ENCODE peak calls at places on chromosomes 11 and 22, in four cellular contexts. One of them, this sample, is unnamed. For H3K9me3, the result is how much of the 10 kb centered on the place peaks cover.

GRCh38 chr11:47257518-47258316 is at the start of gene NR1H3:
- DNase-seq in tibial artery: peak
- DNase-seq in mammary epithelial cell: peak
- DNase-seq in upper lobe of right lung: peak
- DNase-seq in this sample: no peak

GRCh38 chr22:17888439-17888838 is 114.2 kb upstream of the BID start:
- DNase-seq in mammary epithelial cell: no peak
- DNase-seq in tibial artery: no peak
- DNase-seq in upper lobe of right lung: no peak
- DNase-seq in this sample: no peak

GRCh38 chr11:67998150-67999045 is 5.5 kb downstream of the UNC93B1 start:
- DNase-seq in upper lobe of right lung: peak
- DNase-seq in mammary epithelial cell: no peak
- DNase-seq in tibial artery: no peak
- DNase-seq in this sample: no peak

GRCh38 chr11:131612576-131612975 is 242.2 kb downstream of the NTM start:
- DNase-seq in tibial artery: no peak
- DNase-seq in upper lobe of right lung: no peak
- DNase-seq in mammary epithelial cell: no peak
- DNase-seq in this sample: no peak

GRCh38 chr11:110529043-110529442 is 99.3 kb downstream of the FDX1 start:
- DNase-seq in tibial artery: no peak
- DNase-seq in mammary epithelial cell: no peak
- DNase-seq in upper lobe of right lung: no peak
- DNase-seq in this sample: no peak

GRCh38 chr11:2890466-2891241 is 5.1 kb upstream of the CDKN1C start:
- DNase-seq in tibial artery: no peak
- DNase-seq in mammary epithelial cell: no peak
- DNase-seq in upper lobe of right lung: peak
- DNase-seq in this sample: no peak

GRCh38 chr11:47711225-47711624 is 3.9 kb downstream of the AGBL2 start:
- DNase-seq in tibial artery: no peak
- DNase-seq in mammary epithelial cell: no peak
- DNase-seq in upper lobe of right lung: no peak
- DNase-seq in this sample: no peak

GRCh38 chr11:110433393-110434333 is 3.9 kb downstream of the FDX1 start:
- DNase-seq in tibial artery: no peak
- DNase-seq in mammary epithelial cell: peak
- DNase-seq in upper lobe of right lung: no peak
- DNase-seq in this sample: no peak

GRCh38 chr11:62540804-62541671 is 5.6 kb downstream of the AHNAK start:
- DNase-seq in upper lobe of right lung: no peak
- DNase-seq in tibial artery: peak
- DNase-seq in mammary epithelial cell: no peak
- DNase-seq in this sample: no peak

GRCh38 chr22:41517172-41518047 is 26.9 kb downstream of the POLR3H start:
- DNase-seq in tibial artery: peak
- DNase-seq in mammary epithelial cell: peak
- DNase-seq in upper lobe of right lung: no peak
- DNase-seq in this sample: no peak

GRCh38 chr11:73752216-73752867 is 8.5 kb downstream of the RAB6A start:
- DNase-seq in upper lobe of right lung: peak
- DNase-seq in tibial artery: no peak
- DNase-seq in mammary epithelial cell: peak
- DNase-seq in this sample: no peak

GRCh38 chr11:19499999-19500398 is 212.6 kb upstream of the NAV2 start:
- DNase-seq in mammary epithelial cell: no peak
- DNase-seq in tibial artery: no peak
- DNase-seq in upper lobe of right lung: no peak
- DNase-seq in this sample: no peak

GRCh38 chr22:17120281-17120680 is 879 bp downstream of the TMEM121B start:
- DNase-seq in upper lobe of right lung: peak
- DNase-seq in tibial artery: no peak
- DNase-seq in mammary epithelial cell: peak
- DNase-seq in this sample: peak

GRCh38 chr11:124285610-124286344 is 28.0 kb downstream of the OR8D1 start:
- DNase-seq in upper lobe of right lung: no peak
- DNase-seq in mammary epithelial cell: peak
- DNase-seq in tibial artery: no peak
- DNase-seq in this sample: no peak

GRCh38 chr11:57306156-57306876 is 18.4 kb downstream of the TNKS1BP1 start:
- DNase-seq in upper lobe of right lung: no peak
- DNase-seq in tibial artery: no peak
- DNase-seq in mammary epithelial cell: no peak
- DNase-seq in this sample: no peak

GRCh38 chr11:115471367-115471766 is 32.8 kb downstream of the CADM1 start:
- DNase-seq in tibial artery: no peak
- DNase-seq in mammary epithelial cell: no peak
- DNase-seq in upper lobe of right lung: no peak
- DNase-seq in this sample: no peak

GRCh38 chr11:32081901-32082300 is 9.0 kb upstream of the RCN1 start:
- DNase-seq in tibial artery: no peak
- DNase-seq in upper lobe of right lung: no peak
- DNase-seq in mammary epithelial cell: no peak
- DNase-seq in this sample: no peak

GRCh38 chr11:86672007-86672621 is at the start of gene ME3:
- DNase-seq in mammary epithelial cell: no peak
- DNase-seq in tibial artery: peak
- DNase-seq in upper lobe of right lung: peak
- DNase-seq in this sample: peak

GRCh38 chr22:29028468-29028867 is 33.2 kb downstream of the C22orf31 start:
- DNase-seq in tibial artery: no peak
- DNase-seq in mammary epithelial cell: no peak
- DNase-seq in upper lobe of right lung: no peak
- DNase-seq in this sample: no peak

GRCh38 chr11:70711911-70712185 is 313.5 kb downstream of the CTTN start:
- DNase-seq in upper lobe of right lung: peak
- DNase-seq in mammary epithelial cell: no peak
- DNase-seq in tibial artery: no peak
- DNase-seq in this sample: no peak

GRCh38 chr22:19233189-19233661 is 54.7 kb upstream of the SLC25A1 start:
- DNase-seq in tibial artery: no peak
- DNase-seq in upper lobe of right lung: no peak
- DNase-seq in mammary epithelial cell: no peak
- DNase-seq in this sample: no peak

GRCh38 chr11:44814881-44815592 is 88.3 kb downstream of the TSPAN18 start:
- DNase-seq in mammary epithelial cell: no peak
- DNase-seq in tibial artery: no peak
- DNase-seq in upper lobe of right lung: peak
- DNase-seq in this sample: no peak

GRCh38 chr11:69874984-69875673 is 55.9 kb upstream of the FGF3 start:
- DNase-seq in tibial artery: peak
- DNase-seq in mammary epithelial cell: no peak
- DNase-seq in upper lobe of right lung: peak
- DNase-seq in this sample: no peak

GRCh38 chr22:31289335-31289734 is 3.0 kb downstream of the PIK3IP1 start:
- DNase-seq in upper lobe of right lung: no peak
- DNase-seq in tibial artery: no peak
- DNase-seq in mammary epithelial cell: no peak
- DNase-seq in this sample: no peak

GRCh38 chr11:127182586-127183203 is 182.1 kb upstream of the KIRREL3 start:
- DNase-seq in tibial artery: no peak
- DNase-seq in upper lobe of right lung: no peak
- DNase-seq in mammary epithelial cell: no peak
- DNase-seq in this sample: no peak

GRCh38 chr22:28142361-28142801 is 223.3 kb upstream of the PITPNB start:
- DNase-seq in upper lobe of right lung: no peak
- DNase-seq in tibial artery: no peak
- DNase-seq in mammary epithelial cell: peak
- DNase-seq in this sample: no peak

DNA sequence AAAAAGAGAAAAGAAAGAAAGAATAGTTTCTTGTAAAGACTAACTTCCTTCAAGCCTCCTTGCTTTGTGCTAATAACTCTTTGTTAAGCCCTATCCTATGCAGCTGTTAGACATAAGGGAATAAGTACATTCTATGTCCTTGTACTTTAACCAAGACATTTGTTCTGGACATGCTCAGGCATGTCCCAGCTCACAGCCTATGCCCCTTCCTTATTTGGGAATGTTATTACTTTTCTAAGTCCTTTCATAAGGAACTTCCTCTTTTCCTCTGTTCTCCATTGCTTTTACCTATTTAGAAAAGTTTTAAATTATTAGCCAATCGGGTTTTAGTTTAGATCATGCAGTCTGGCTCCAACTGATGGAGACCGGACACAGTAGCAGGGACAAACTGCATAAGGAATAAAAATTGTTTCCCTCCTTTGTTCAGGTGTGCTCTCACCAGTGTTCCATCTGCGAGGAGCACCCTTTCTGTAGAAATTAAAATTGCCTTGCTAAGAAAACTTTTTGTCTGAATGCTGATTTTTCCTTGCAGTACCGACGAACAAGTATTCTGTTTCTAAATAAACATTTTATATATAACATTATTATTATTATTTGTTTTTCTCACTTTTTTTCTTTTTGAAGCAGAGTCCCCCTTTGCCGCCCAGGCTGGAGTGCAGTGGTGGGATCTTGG is 21.6 kb upstream of the SPINDOC start:
- DNase-seq in tibial artery: no peak
- DNase-seq in upper lobe of right lung: no peak
- DNase-seq in mammary epithelial cell: no peak
- DNase-seq in this sample: no peak
- H3K9me3 ChIP-seq in tibial artery: under half
- H3K9me3 ChIP-seq in upper lobe of right lung: under half
- H3K9me3 ChIP-seq in mammary epithelial cell: under half
- H3K9me3 ChIP-seq in this sample: under half

DNA sequence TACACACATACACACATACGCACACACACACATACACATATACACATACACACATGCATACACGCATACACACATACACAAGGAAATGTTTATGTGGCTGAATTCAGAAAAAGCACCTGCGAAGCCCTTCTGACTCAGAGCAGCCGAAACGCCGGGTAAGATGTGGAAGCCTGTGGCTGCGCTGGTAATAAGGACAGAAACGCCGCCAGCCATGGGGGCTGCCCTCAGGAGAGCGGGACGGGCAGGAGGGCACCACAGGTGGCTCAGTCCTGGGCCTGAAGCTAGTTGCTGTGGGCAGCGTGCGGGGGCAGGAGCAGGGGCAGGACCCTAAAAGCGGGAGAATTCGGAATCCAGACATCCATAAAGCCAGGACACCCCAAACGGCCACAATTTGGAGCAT is 378.3 kb downstream of the BRD1 start:
- DNase-seq in upper lobe of right lung: no peak
- DNase-seq in mammary epithelial cell: no peak
- DNase-seq in tibial artery: no peak
- DNase-seq in this sample: no peak
- H3K9me3 ChIP-seq in upper lobe of right lung: under half
- H3K9me3 ChIP-seq in mammary epithelial cell: under half
- H3K9me3 ChIP-seq in tibial artery: under half
- H3K9me3 ChIP-seq in this sample: under half

GRCh38 chr11:37512156-37512780 is 914.2 kb upstream of the RAG2 start:
- DNase-seq in tibial artery: no peak
- DNase-seq in mammary epithelial cell: no peak
- DNase-seq in upper lobe of right lung: no peak
- DNase-seq in this sample: no peak
- H3K9me3 ChIP-seq in tibial artery: under half
- H3K9me3 ChIP-seq in mammary epithelial cell: under half
- H3K9me3 ChIP-seq in upper lobe of right lung: under half
- H3K9me3 ChIP-seq in this sample: under half

GRCh38 chr22:48517039-48518030 is 1310.3 kb downstream of the BRD1 start:
- DNase-seq in tibial artery: no peak
- DNase-seq in mammary epithelial cell: no peak
- DNase-seq in upper lobe of right lung: no peak
- DNase-seq in this sample: no peak

GRCh38 chr22:48513929-48514328 is 1313.7 kb downstream of the BRD1 start:
- DNase-seq in tibial artery: no peak
- DNase-seq in upper lobe of right lung: no peak
- DNase-seq in mammary epithelial cell: no peak
- DNase-seq in this sample: no peak

GRCh38 chr22:48515571-48516200 is 1312.0 kb downstream of the BRD1 start:
- DNase-seq in tibial artery: no peak
- DNase-seq in mammary epithelial cell: no peak
- DNase-seq in upper lobe of right lung: no peak
- DNase-seq in this sample: no peak

GRCh38 chr22:48513446-48513845 is 1314.2 kb downstream of the BRD1 start:
- DNase-seq in upper lobe of right lung: no peak
- DNase-seq in mammary epithelial cell: no peak
- DNase-seq in tibial artery: no peak
- DNase-seq in this sample: no peak

GRCh38 chr22:48516571-48516970 is 1311.1 kb downstream of the BRD1 start:
- DNase-seq in upper lobe of right lung: no peak
- DNase-seq in tibial artery: no peak
- DNase-seq in mammary epithelial cell: no peak
- DNase-seq in this sample: no peak
- H3K9me3 ChIP-seq in upper lobe of right lung: under half
- H3K9me3 ChIP-seq in tibial artery: under half
- H3K9me3 ChIP-seq in mammary epithelial cell: under half
- H3K9me3 ChIP-seq in this sample: under half

GRCh38 chr11:91813263-91813662 is 411.4 kb upstream of the FAT3 start:
- DNase-seq in upper lobe of right lung: no peak
- DNase-seq in mammary epithelial cell: no peak
- DNase-seq in tibial artery: no peak
- DNase-seq in this sample: no peak
- H3K9me3 ChIP-seq in upper lobe of right lung: under half
- H3K9me3 ChIP-seq in mammary epithelial cell: under half
- H3K9me3 ChIP-seq in tibial artery: under half
- H3K9me3 ChIP-seq in this sample: under half

GRCh38 chr22:48803171-48803992 is 1024.3 kb downstream of the BRD1 start:
- DNase-seq in mammary epithelial cell: no peak
- DNase-seq in upper lobe of right lung: peak
- DNase-seq in tibial artery: no peak
- DNase-seq in this sample: no peak
- H3K9me3 ChIP-seq in mammary epithelial cell: half or more
- H3K9me3 ChIP-seq in upper lobe of right lung: under half
- H3K9me3 ChIP-seq in tibial artery: under half
- H3K9me3 ChIP-seq in this sample: under half

GRCh38 chr22:49492308-49492707 is 335.4 kb downstream of the BRD1 start:
- DNase-seq in mammary epithelial cell: no peak
- DNase-seq in tibial artery: no peak
- DNase-seq in upper lobe of right lung: no peak
- DNase-seq in this sample: no peak

GRCh38 chr22:49497266-49497665 is 330.4 kb downstream of the BRD1 start:
- DNase-seq in upper lobe of right lung: no peak
- DNase-seq in mammary epithelial cell: no peak
- DNase-seq in tibial artery: no peak
- DNase-seq in this sample: no peak

GRCh38 chr22:49492756-49493251 is 334.9 kb downstream of the BRD1 start:
- DNase-seq in tibial artery: no peak
- DNase-seq in upper lobe of right lung: no peak
- DNase-seq in mammary epithelial cell: no peak
- DNase-seq in this sample: no peak

GRCh38 chr22:49491726-49492125 is 335.9 kb downstream of the BRD1 start:
- DNase-seq in upper lobe of right lung: no peak
- DNase-seq in tibial artery: no peak
- DNase-seq in mammary epithelial cell: no peak
- DNase-seq in this sample: no peak

DNA sequence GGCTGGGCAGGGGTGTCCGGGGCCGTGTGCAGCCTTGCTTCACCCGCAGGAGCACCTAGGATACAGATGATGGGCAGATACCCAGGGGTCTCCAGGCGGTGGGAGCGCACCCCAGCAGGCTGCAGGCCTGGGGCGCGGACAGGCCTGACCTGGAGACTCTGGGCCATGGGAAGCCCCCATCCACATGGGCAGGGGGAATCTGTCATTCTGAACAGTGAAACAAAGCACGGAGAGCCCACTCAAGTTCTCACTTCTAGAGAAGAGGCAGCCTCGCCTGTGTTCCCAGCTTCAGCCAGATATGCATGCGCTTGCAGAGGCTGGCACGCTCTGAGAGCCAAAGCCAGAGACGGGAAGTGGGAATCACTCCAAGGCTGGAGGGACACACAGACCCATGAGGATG is 333.1 kb downstream of the BRD1 start:
- DNase-seq in mammary epithelial cell: no peak
- DNase-seq in tibial artery: no peak
- DNase-seq in upper lobe of right lung: no peak
- DNase-seq in this sample: no peak
- H3K9me3 ChIP-seq in mammary epithelial cell: under half
- H3K9me3 ChIP-seq in tibial artery: under half
- H3K9me3 ChIP-seq in upper lobe of right lung: under half
- H3K9me3 ChIP-seq in this sample: under half